ENCODE peak calls at places on chromosome 6, in ten cellular contexts. X is Caki2; K is neural crest cell; D is NCI-H82; Z is stimulated activated CD4-positive, alpha-beta T cell treated with anti-CD3 and anti-CD28 coated beads, TNF-alpha, amount 100 ng/mL, for 1 hour; T is ureter; F is NCI-H146; W is M059J; V is GM13976; U is ovary. J is an unnamed sample.

GRCh38 chr6:170269151-170269872 is 21.6 kb downstream of the DLL1 start:
- DNase-seq in X (no peak), K (no peak), D (no peak), Z (no peak), T (no peak), F (peak; percentile 98), W (no peak), V (no peak), U (no peak), J (no peak)

GRCh38 chr6:158761746-158762145 is 57.4 kb downstream of the EZR start:
- DNase-seq in X (no peak), K (no peak), D (no peak), Z (no peak), T (no peak), F (no peak), W (no peak), V (no peak), U (no peak), J (no peak)

GRCh38 chr6:112180095-112180820 is 74.1 kb downstream of the LAMA4 start:
- DNase-seq in X (peak; percentile 37), K (peak; percentile 65), D (peak; percentile 95), Z (no peak), T (peak; percentile 62), F (peak; percentile 93), W (peak; percentile 90), V (peak; percentile 61), U (peak; percentile 32), J (peak; percentile 22)

GRCh38 chr6:103124471-103124870 is 1731.0 kb downstream of the GRIK2 start:
- DNase-seq in X (no peak), K (no peak), D (no peak), Z (no peak), T (no peak), F (no peak), W (no peak), V (no peak), U (no peak), J (no peak)

GRCh38 chr6:111207141-111207858 is 120.0 kb downstream of the SLC16A10 start:
- DNase-seq in X (no peak), K (no peak), D (no peak), Z (no peak), T (no peak), F (no peak), W (peak; percentile 37), V (no peak), U (no peak), J (no peak)

GRCh38 chr6:35084511-35085203 is 56.5 kb downstream of the TCP11 start:
- DNase-seq in X (no peak), K (no peak), D (no peak), Z (no peak), T (peak; percentile 35), F (no peak), W (no peak), V (peak; percentile 20), U (no peak), J (no peak)

GRCh38 chr6:56242343-56242742 is 5.0 kb downstream of the COL21A1 start:
- DNase-seq in X (no peak), K (no peak), D (no peak), Z (no peak), T (no peak), F (peak; percentile 70), W (peak; percentile 62), V (no peak), U (no peak), J (no peak)

GRCh38 chr6:52420668-52421358 is 671 bp downstream of the EFHC1 start:
- DNase-seq in X (peak; percentile 14), K (peak; percentile 23), D (peak; percentile 85), Z (no peak), T (no peak), F (peak; percentile 78), W (peak; percentile 85), V (no peak), U (no peak), J (no peak)

GRCh38 chr6:10369896-10370295 is 45.0 kb downstream of the TFAP2A start:
- DNase-seq in X (peak; percentile 20), K (no peak), D (no peak), Z (no peak), T (no peak), F (no peak), W (peak; percentile 97), V (no peak), U (no peak), J (no peak)

GRCh38 chr6:14881399-14881798 is 364.5 kb upstream of the JARID2 start:
- DNase-seq in X (peak; percentile 28), K (no peak), D (no peak), Z (no peak), T (no peak), F (no peak), W (peak; percentile 98), V (no peak), U (no peak), J (no peak)

GRCh38 chr6:170114956-170115855 is 175.7 kb downstream of the DLL1 start:
- DNase-seq in X (no peak), K (no peak), D (no peak), Z (no peak), T (peak; percentile 49), F (peak; percentile 18), W (no peak), V (no peak), U (peak; percentile 85), J (no peak)

GRCh38 chr6:170553686-170554085 is 483 bp upstream of the TBP start:
- DNase-seq in X (no peak), K (no peak), D (no peak), Z (no peak), T (peak; percentile 44), F (peak; percentile 77), W (no peak), V (peak; percentile 47), U (no peak), J (peak; percentile 37)

GRCh38 chr6:28742668-28743270 is 181.0 kb downstream of the TRIM27 start:
- DNase-seq in X (peak; percentile 82), K (no peak), D (peak; percentile 85), Z (no peak), T (no peak), F (peak; percentile 38), W (peak; percentile 85), V (no peak), U (no peak), J (no peak)

GRCh38 chr6:110514818-110515217 is 38.4 kb upstream of the SLC22A16 start:
- DNase-seq in X (no peak), K (no peak), D (no peak), Z (no peak), T (no peak), F (no peak), W (peak; percentile 28), V (no peak), U (no peak), J (no peak)

GRCh38 chr6:154721460-154721859 is 11.8 kb upstream of the SCAF8 start:
- DNase-seq in X (peak; percentile 19), K (no peak), D (no peak), Z (no peak), T (no peak), F (no peak), W (peak; percentile 99), V (no peak), U (no peak), J (no peak)

GRCh38 chr6:43993881-43994523 is 133.2 kb downstream of the MRPL14 start:
- DNase-seq in X (peak; percentile 38), K (no peak), D (no peak), Z (no peak), T (no peak), F (peak; percentile 43), W (no peak), V (no peak), U (no peak), J (no peak)

GRCh38 chr6:131954099-131954774 is 3.1 kb upstream of the CCN2 start:
- DNase-seq in X (peak; percentile 69), K (no peak), D (no peak), Z (no peak), T (no peak), F (no peak), W (peak; percentile 59), V (no peak), U (no peak), J (no peak)

GRCh38 chr6:7073082-7073783 is 34.5 kb upstream of the RREB1 start:
- DNase-seq in X (no peak), K (no peak), D (no peak), Z (no peak), T (no peak), F (no peak), W (no peak), V (no peak), U (no peak), J (no peak)

GRCh38 chr6:9204171-9204570 is 768.8 kb upstream of the SLC35B3 start:
- DNase-seq in X (peak; percentile 58), K (no peak), D (no peak), Z (no peak), T (no peak), F (no peak), W (peak; percentile 95), V (no peak), U (no peak), J (no peak)

GRCh38 chr6:125129354-125129753 is 24.2 kb upstream of the TPD52L1 start:
- DNase-seq in X (no peak), K (no peak), D (no peak), Z (no peak), T (no peak), F (no peak), W (no peak), V (no peak), U (no peak), J (no peak)

GRCh38 chr6:11189865-11190624 is 42.4 kb downstream of the NEDD9 start:
- DNase-seq in X (no peak), K (no peak), D (no peak), Z (no peak), T (no peak), F (no peak), W (no peak), V (no peak), U (no peak), J (no peak)

GRCh38 chr6:44475779-44476434 is 88.4 kb downstream of the CDC5L start:
- DNase-seq in X (peak; percentile 72), K (peak; percentile 78), D (peak; percentile 89), Z (peak; percentile 15), T (peak; percentile 87), F (peak; percentile 80), W (peak; percentile 78), V (peak; percentile 92), U (peak; percentile 75), J (no peak)

GRCh38 chr6:35494161-35494563 is 2.7 kb downstream of the TEAD3 start:
- DNase-seq in X (no peak), K (no peak), D (no peak), Z (no peak), T (no peak), F (no peak), W (peak; percentile 29), V (no peak), U (no peak), J (peak; percentile 20)

GRCh38 chr6:52208612-52209011 is 22.4 kb downstream of the IL17A start:
- DNase-seq in X (no peak), K (no peak), D (no peak), Z (no peak), T (no peak), F (no peak), W (no peak), V (no peak), U (no peak), J (no peak)

GRCh38 chr6:71287038-71287437 is 1.6 kb upstream of the OGFRL1 start:
- DNase-seq in X (no peak), K (no peak), D (peak; percentile 34), Z (no peak), T (no peak), F (no peak), W (peak; percentile 55), V (peak; percentile 8), U (no peak), J (no peak)

J was measured in GF-D8.